ENCODE peak calls at places on chromosomes 13 and 19, in four cellular contexts. S is HepG2, W is K562, D is SK-N-SH. R is an unnamed sample.

GRCh38 chr13:30179547-30180256 is 127.6 kb downstream of the KATNAL1 start:
- DNase-seq in S (no peak), W (no peak), D (no peak), R (no peak)

GRCh38 chr13:66477816-66478215 is 752.3 kb downstream of the PCDH9 start:
- DNase-seq in S (no peak), W (no peak), D (no peak), R (no peak)

GRCh38 chr19:10620786-10621185 is 4.6 kb upstream of the SLC44A2 start:
- DNase-seq in S (no peak), W (no peak), D (no peak), R (no peak)

GRCh38 chr13:41854758-41855157 is 106.2 kb downstream of the VWA8 start:
- DNase-seq in S (no peak), W (peak; percentile 19), D (no peak), R (no peak)

GRCh38 chr19:19659646-19660245 is 3.7 kb downstream of the ATP13A1 start:
- DNase-seq in S (no peak), W (no peak), D (no peak), R (no peak)

GRCh38 chr13:67771106-67771505 is 541.0 kb upstream of the PCDH9 start:
- DNase-seq in S (no peak), W (no peak), D (peak; percentile 67), R (no peak)

GRCh38 chr13:21071015-21071414 is 9.6 kb upstream of the LATS2 start:
- DNase-seq in S (no peak), W (no peak), D (no peak), R (no peak)

GRCh38 chr13:94249512-94249911 is 230.0 kb downstream of the DCT start:
- DNase-seq in S (peak; percentile 27), W (no peak), D (no peak), R (no peak)

GRCh38 chr19:38437295-38437694 is 3.8 kb downstream of the RYR1 start:
- DNase-seq in S (no peak), W (no peak), D (no peak), R (no peak)

GRCh38 chr13:109243311-109243951 is 543.0 kb downstream of the IRS2 start:
- DNase-seq in S (no peak), W (peak; percentile 4), D (no peak), R (peak; percentile 85)

GRCh38 chr13:100658363-100658762 is 16.2 kb downstream of the TMTC4 start:
- DNase-seq in S (no peak), W (no peak), D (no peak), R (no peak)

GRCh38 chr19:7872306-7873204 is 1.6 kb downstream of the PRR36 start:
- DNase-seq in S (no peak), W (no peak), D (no peak), R (no peak)

GRCh38 chr13:109476001-109476400 is 310.4 kb downstream of the IRS2 start:
- DNase-seq in S (no peak), W (no peak), D (no peak), R (no peak)

GRCh38 chr13:35882722-35883497 is 248.3 kb downstream of the DCLK1 start:
- DNase-seq in S (no peak), W (no peak), D (no peak), R (no peak)

GRCh38 chr19:21128901-21129698 is 12.7 kb upstream of the ZNF431 start:
- DNase-seq in S (peak; percentile 17), W (peak; percentile 30), D (no peak), R (no peak)

GRCh38 chr19:45045671-45046353 is 7.0 kb downstream of the CLASRP start:
- DNase-seq in S (peak; percentile 95), W (no peak), D (no peak), R (no peak)

GRCh38 chr19:6794817-6795431 is 22.4 kb downstream of the VAV1 start:
- DNase-seq in S (peak; percentile 33), W (peak; percentile 21), D (no peak), R (no peak)

GRCh38 chr19:6378036-6378435 is 2.3 kb upstream of the PSPN start:
- DNase-seq in S (no peak), W (no peak), D (no peak), R (no peak)

GRCh38 chr19:40604647-40605200 is 3.6 kb downstream of the LTBP4 start:
- DNase-seq in S (no peak), W (peak; percentile 21), D (no peak), R (no peak)

GRCh38 chr13:89163081-89163480 is 1491.9 kb downstream of the SLITRK5 start:
- DNase-seq in S (no peak), W (no peak), D (peak; percentile 37), R (no peak)

GRCh38 chr13:71249031-71249430 is 618.0 kb downstream of the DACH1 start:
- DNase-seq in S (no peak), W (no peak), D (no peak), R (no peak)

GRCh38 chr13:99217461-99218101 is 16.9 kb downstream of the UBAC2 start:
- DNase-seq in S (no peak), W (no peak), D (no peak), R (no peak)

GRCh38 chr19:17405250-17406038 is at the start of gene BST2:
- DNase-seq in S (peak; percentile 93), W (peak; percentile 92), D (peak; percentile 39), R (no peak)

GRCh38 chr13:27053235-27053884 is 118.3 kb downstream of the USP12 start:
- DNase-seq in S (no peak), W (peak; percentile 48), D (no peak), R (no peak)

GRCh38 chr19:42281175-42282035 is 12.4 kb downstream of the CIC start:
- DNase-seq in S (peak; percentile 76), W (peak; percentile 62), D (no peak), R (no peak)

GRCh38 chr19:42282036-42282762 is 13.1 kb downstream of the CIC start:
- DNase-seq in S (no peak), W (no peak), D (no peak), R (no peak)

GRCh38 chr19:42279148-42279901 is 10.3 kb downstream of the CIC start:
- DNase-seq in S (no peak), W (no peak), D (no peak), R (no peak)

GRCh38 chr19:42279902-42280760 is 11.1 kb downstream of the CIC start:
- DNase-seq in S (peak; percentile 79), W (peak; percentile 97), D (peak; percentile 96), R (peak; percentile 77)

GRCh38 chr19:42280761-42281174 is 11.7 kb downstream of the CIC start:
- DNase-seq in S (no peak), W (peak; percentile 51), D (peak; percentile 58), R (no peak)
- TF ChIP-seq ELF1 in S (no peak), W (no peak), D (no peak), R (no peak)

GRCh38 chr19:31314849-31315620 is 34.2 kb downstream of the TSHZ3 start:
- DNase-seq in S (no peak), W (no peak), D (peak; percentile 79), R (no peak)

GRCh38 chr19:31317098-31317497 is 32.1 kb downstream of the TSHZ3 start:
- DNase-seq in S (no peak), W (no peak), D (peak; percentile 62), R (no peak)

GRCh38 chr19:31314156-31314555 is 35.1 kb downstream of the TSHZ3 start:
- DNase-seq in S (no peak), W (no peak), D (no peak), R (no peak)

GRCh38 chr19:31316201-31316951 is 32.9 kb downstream of the TSHZ3 start:
- DNase-seq in S (no peak), W (no peak), D (no peak), R (no peak)

DNA sequence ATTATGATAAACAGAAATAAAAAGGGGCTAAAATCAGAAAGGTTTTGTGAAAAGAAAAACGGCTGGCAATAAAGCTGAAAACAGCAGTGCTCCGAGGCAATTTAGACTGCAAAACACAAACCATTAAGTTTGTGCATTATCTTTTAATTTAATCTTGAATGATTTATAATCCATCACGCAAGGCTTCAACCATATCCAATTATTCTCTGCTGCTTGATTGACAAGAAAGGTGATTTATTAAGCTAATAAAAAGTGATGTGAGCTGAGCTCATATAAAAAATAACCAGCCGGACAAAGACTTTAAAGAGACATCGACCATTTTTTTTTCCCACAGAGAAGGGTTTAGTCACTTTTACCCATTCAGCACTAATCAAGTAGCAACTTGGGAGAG is 33.6 kb downstream of the TSHZ3 start:
- DNase-seq in S (no peak), W (no peak), D (no peak), R (no peak)
- H3K4me1 ChIP-seq in S (no peaks in the 10 kb centered on the region), W (no peaks in the 10 kb centered on the region), D (peaks cover 27% of the 10 kb centered on the region), R (no peaks in the 10 kb centered on the region)

GRCh38 chr19:2249880-2250764 is 999 bp downstream of the AMH start:
- DNase-seq in S (no peak), W (no peak), D (peak; percentile 36), R (no peak)
- H3K79me2 ChIP-seq in S (no peaks in the 10 kb centered on the region), W (no peaks in the 10 kb centered on the region), D (peaks cover 9% of the 10 kb centered on the region), R (peaks cover 12% of the 10 kb centered on the region)

DNA sequence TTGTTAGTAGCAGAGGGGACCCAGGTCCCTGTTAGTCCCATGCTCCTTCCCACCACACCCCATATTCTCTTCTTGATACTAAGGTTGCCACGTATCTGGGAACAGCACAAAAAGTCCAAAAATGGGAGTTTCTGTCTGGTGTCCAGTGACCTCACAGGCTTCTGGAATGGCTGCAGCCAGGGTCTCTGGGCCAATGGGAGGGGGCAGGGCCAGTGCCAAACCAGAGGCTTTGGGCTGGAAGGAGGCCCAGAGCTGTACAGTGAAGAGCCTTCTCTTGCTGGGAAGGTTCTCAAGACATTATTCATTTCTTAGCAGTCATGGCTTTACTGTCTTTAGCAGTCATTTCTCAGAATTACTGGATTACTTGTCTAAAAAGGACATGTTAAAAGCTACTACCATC is 119.2 kb downstream of the FRY start:
- DNase-seq in S (no peak), W (no peak), D (no peak), R (no peak)
- TF ChIP-seq ELF1 in S (no peak), W (no peak), D (no peak), R (no peak)

R was measured in HCT116.